ENCODE peak calls at places on chromosomes 6 and 20, in seven cellular contexts. X, R, B, G, V, T and D are unnamed samples. For H4K20me1, the result is how much of the 10 kb centered on the place peaks cover.

GRCh38 chr6:117540670-117541069 is 58.2 kb downstream of the DCBLD1 start:
- DNase-seq in G (no peak), V (no peak), R (no peak), T (no peak), X (no peak), B (no peak), D (no peak)

GRCh38 chr6:6684365-6684833 is 95.9 kb downstream of the LY86 start:
- DNase-seq in V (no peak), B (no peak), X (no peak), G (peak), R (no peak), T (peak), D (no peak)

GRCh38 chr20:47770931-47771330 is 14.3 kb downstream of the SULF2 start:
- DNase-seq in V (no peak), X (no peak), R (no peak), B (no peak), G (no peak), T (no peak), D (no peak)

GRCh38 chr6:160040055-160040454 is 71.2 kb downstream of the IGF2R start:
- DNase-seq in B (no peak), T (no peak), V (no peak), G (no peak), X (no peak), R (no peak), D (no peak)

GRCh38 chr6:67634199-67634598 is 1000.9 kb upstream of the ADGRB3 start:
- DNase-seq in R (no peak), V (no peak), X (no peak), T (no peak), B (no peak), G (no peak), D (no peak)

GRCh38 chr6:157513004-157513603 is 132.1 kb downstream of the ZDHHC14 start:
- DNase-seq in V (no peak), T (no peak), B (peak), X (no peak), G (no peak), R (peak), D (no peak)

GRCh38 chr6:91664327-91664959 is 1077.6 kb upstream of the MAP3K7 start:
- DNase-seq in V (no peak), B (no peak), R (peak), G (no peak), X (no peak), T (peak), D (no peak)

GRCh38 chr20:19212524-19213502 is at the start of gene SLC24A3:
- DNase-seq in B (no peak), T (no peak), G (no peak), X (no peak), V (peak), R (peak), D (peak)

GRCh38 chr6:170091000-170091638 is 199.8 kb downstream of the DLL1 start:
- DNase-seq in V (peak), R (no peak), G (no peak), B (no peak), X (no peak), T (no peak), D (no peak)

GRCh38 chr20:15528386-15529111 is 1044.7 kb downstream of the KIF16B start:
- DNase-seq in V (no peak), B (no peak), R (no peak), G (no peak), X (no peak), T (no peak), D (no peak)

DNA sequence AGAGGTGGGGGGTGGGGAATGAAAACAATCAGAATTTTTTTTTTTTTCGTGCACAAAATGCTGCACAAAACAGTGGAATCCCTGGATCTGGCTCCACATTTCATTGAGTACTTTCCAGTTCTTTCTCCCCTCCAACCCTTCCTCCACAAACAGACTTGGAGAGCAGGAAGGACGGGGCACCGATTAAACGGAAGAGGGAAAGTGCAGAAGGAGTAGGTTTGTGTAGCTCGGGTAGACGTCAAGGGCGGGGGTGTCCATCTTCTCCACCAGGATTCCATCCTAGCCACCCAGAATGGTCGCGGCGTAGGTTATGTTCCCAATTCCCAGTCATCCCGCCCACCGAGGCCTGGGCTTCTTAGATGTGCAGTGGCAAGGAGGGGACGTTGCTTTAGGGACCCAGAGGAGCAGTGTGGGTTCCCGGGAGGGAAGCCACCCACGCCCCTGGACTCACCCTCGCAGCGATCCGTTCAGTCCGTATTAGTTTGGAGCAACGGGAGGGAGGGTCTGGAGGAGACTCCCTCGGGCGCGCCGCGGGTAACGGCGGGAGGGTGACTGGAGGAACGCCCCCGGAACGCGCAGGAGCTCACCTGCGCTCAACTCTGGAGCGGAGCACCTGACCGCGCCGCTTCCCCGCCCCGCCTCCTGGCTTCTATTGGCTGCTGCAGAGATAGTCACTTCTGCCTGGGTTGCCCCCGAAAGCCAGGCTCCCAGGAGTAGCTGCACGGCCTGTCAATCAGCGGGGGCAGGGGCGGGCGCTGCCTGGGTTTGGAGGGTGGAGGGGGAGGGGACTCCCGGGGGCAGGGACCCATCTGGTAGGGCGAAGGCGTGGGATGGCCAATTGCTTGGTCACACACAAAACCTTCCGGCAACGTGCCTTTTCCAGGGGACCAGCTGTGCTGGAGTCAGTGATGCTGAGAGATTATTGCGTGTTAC is at the start of gene ENPP5:
- DNase-seq in T (peak), B (no peak), X (peak), G (peak), R (no peak), V (peak), D (peak)
- TF ChIP-seq EZH2 in T (no peak), B (peak), X (no peak), G (no peak), R (no peak), V (no peak), D (no peak)

GRCh38 chr20:54221996-54222890 is 14.4 kb downstream of the PFDN4 start:
- DNase-seq in X (no peak), R (no peak), B (peak), V (no peak), T (no peak), G (no peak), D (no peak)
- H4K20me1 ChIP-seq in X (under half), R (under half), B (under half), V (under half), T (under half), G (under half), D (under half)

DNA sequence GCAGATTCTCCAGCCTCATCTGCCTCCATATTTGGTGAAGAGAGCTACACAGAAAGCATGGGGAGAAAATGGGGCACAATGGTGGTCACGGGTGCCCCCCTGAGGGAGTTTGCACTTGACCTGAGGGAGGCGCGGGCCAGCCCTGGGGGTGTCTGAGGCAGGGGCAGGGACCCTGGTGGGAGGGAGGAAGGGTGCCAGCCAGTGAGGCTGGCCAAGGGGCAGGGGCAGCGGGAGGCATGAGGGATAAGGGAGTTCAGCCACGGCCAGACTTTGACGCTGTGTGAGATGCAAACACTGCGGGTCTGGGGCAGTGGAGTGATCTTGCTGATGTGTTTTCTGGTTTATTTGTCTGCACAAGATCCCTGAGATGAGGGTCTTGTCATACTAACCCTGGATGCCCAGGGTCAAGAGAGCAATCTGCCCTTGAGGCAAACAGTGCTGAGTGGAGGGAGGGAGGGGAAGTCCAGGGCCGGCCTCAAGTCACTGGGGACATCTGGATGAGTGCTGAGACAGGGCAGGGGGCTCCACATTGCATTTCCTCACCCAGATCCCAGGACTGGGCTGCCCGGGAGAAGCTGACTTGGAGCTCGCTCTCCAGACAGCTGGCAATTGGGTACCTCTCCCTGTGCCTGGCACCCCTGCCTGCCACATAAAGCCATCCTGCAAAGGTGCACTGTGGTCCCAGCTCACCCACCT is 8.8 kb upstream of the PCMTD2 start:
- DNase-seq in G (no peak), B (no peak), X (no peak), V (no peak), T (no peak), R (no peak), D (no peak)
- TF ChIP-seq POLR2AphosphoS5 in G (no peak), B (no peak), X (no peak), V (no peak), T (no peak), R (no peak), D (no peak)

GRCh38 chr20:56630506-56631317 is 1.6 kb downstream of the TFAP2C start:
- DNase-seq in R (no peak), G (no peak), V (peak), B (no peak), T (no peak), X (no peak), D (peak)

GRCh38 chr20:56628873-56629463 is at the start of gene TFAP2C:
- DNase-seq in V (peak), R (no peak), G (peak), T (no peak), X (peak), B (no peak), D (peak)

GRCh38 chr20:56631318-56631989 is 2.3 kb downstream of the TFAP2C start:
- DNase-seq in T (no peak), G (no peak), X (no peak), B (no peak), R (no peak), V (no peak), D (peak)

GRCh38 chr20:56629464-56630085 is 469 bp downstream of the TFAP2C start:
- DNase-seq in R (no peak), V (no peak), G (no peak), B (no peak), X (no peak), T (no peak), D (peak)

GRCh38 chr20:56630086-56630493 is 984 bp downstream of the TFAP2C start:
- DNase-seq in R (no peak), V (peak), X (peak), T (no peak), G (peak), B (no peak), D (peak)
- TF ChIP-seq EZH2 in R (no peak), V (no peak), X (no peak), T (no peak), G (no peak), B (peak), D (no peak)

GRCh38 chr20:33841439-33841799 is 30.3 kb downstream of the CHMP4B start:
- DNase-seq in X (no peak), G (no peak), T (no peak), B (no peak), V (no peak), R (no peak), D (no peak)
- H4K20me1 ChIP-seq in X (under half), G (under half), T (under half), B (under half), V (under half), R (under half), D (under half)

GRCh38 chr20:31815408-31816188 is 3.6 kb upstream of the MYLK2 start:
- DNase-seq in B (no peak), X (no peak), G (no peak), T (no peak), V (no peak), R (no peak), D (peak)
- TF ChIP-seq POLR2AphosphoS5 in B (no peak), X (no peak), G (no peak), T (no peak), V (no peak), R (no peak), D (no peak)

DNA sequence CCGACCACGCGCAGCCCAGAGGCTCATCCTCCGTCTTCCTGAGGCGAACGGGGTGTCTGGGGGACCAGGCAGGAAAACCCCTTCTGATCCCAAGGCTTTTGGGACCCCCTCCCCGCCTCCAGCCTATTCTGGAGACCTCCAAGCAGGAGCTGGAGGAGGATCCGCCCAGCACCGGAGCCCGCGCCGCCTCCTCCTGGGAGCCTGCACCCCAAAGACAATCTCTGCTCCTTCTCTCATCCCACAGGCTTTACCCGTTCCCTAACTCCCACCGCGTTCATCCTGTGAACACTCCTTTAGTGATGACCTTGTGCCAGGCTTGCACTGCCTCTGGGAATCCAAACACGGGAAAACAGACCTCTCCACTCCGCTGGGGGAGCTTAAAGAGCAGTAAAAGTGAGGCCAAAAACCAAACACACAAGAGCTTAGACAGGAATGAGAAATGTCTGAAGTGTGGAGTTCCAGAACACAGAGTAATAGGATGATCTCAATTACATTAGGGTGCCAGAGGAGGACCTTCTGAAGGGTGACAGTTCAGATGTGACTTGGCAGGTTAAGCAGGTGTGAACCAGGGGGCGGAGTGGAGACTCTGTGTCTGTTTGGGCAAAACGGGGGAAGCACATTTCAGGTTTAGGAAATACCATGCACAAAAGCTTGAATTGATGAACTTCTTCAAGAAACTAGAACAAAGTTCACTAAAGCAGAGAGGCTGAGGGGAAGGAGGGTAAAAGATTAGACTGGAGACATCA is 7.6 kb downstream of the HLA-DRB5 start:
- DNase-seq in T (no peak), G (no peak), V (no peak), R (no peak), B (no peak), X (no peak), D (no peak)
- TF ChIP-seq EZH2 in T (no peak), G (no peak), V (no peak), R (no peak), B (no peak), X (no peak), D (no peak)

GRCh38 chr20:38433304-38433972 is 1.7 kb downstream of the SNHG17 start:
- DNase-seq in V (no peak), B (no peak), G (no peak), R (no peak), X (no peak), T (no peak), D (no peak)
- H4K20me1 ChIP-seq in V (under half), B (under half), G (half or more), R (half or more), X (under half), T (under half), D (under half)

GRCh38 chr6:18122128-18123093 is at the start of gene NHLRC1:
- DNase-seq in R (peak), X (no peak), B (peak), T (peak), V (peak), G (no peak), D (peak)
- TF ChIP-seq POLR2AphosphoS5 in R (no peak), X (no peak), B (peak), T (no peak), V (peak), G (no peak), D (peak)

GRCh38 chr6:122996797-122997520 is 924 bp downstream of the CLVS2 start:
- DNase-seq in B (no peak), V (peak), T (no peak), G (no peak), X (no peak), R (no peak), D (no peak)
- TF ChIP-seq EZH2 in B (no peak), V (no peak), T (no peak), G (no peak), X (no peak), R (no peak), D (peak)